ENCODE peak calls at places on chromosomes 2 and 18, in four cellular contexts. One of them, this sample, is unnamed.

GRCh38 chr2:16239296-16239850 is 299.0 kb downstream of the MYCN start:
- DNase-seq in GM23338: no peak
- DNase-seq in sigmoid colon: no peak
- DNase-seq in endothelial cell of umbilical vein: no peak
- DNase-seq in this sample: no peak

GRCh38 chr2:217666338-217666737 is 336.5 kb downstream of the TNS1 start:
- DNase-seq in GM23338: no peak
- DNase-seq in sigmoid colon: no peak
- DNase-seq in endothelial cell of umbilical vein: no peak
- DNase-seq in this sample: no peak

GRCh38 chr2:177545143-177545542 is 152.6 kb downstream of the AGPS start:
- DNase-seq in sigmoid colon: no peak
- DNase-seq in endothelial cell of umbilical vein: no peak
- DNase-seq in GM23338: no peak
- DNase-seq in this sample: no peak

GRCh38 chr2:218645126-218645525 is 14.3 kb downstream of the ZNF142 start:
- DNase-seq in endothelial cell of umbilical vein: peak; percentile 39
- DNase-seq in GM23338: no peak
- DNase-seq in sigmoid colon: no peak
- DNase-seq in this sample: no peak

GRCh38 chr18:21638822-21639221 is 26.7 kb downstream of the SNRPD1 start:
- DNase-seq in GM23338: no peak
- DNase-seq in endothelial cell of umbilical vein: no peak
- DNase-seq in sigmoid colon: no peak
- DNase-seq in this sample: no peak

GRCh38 chr2:59885536-59885935 is 667.9 kb downstream of the BCL11A start:
- DNase-seq in endothelial cell of umbilical vein: no peak
- DNase-seq in GM23338: peak; percentile 47
- DNase-seq in sigmoid colon: no peak
- DNase-seq in this sample: no peak

GRCh38 chr2:3493610-3493997 is 25.7 kb downstream of the ADI1 start:
- DNase-seq in endothelial cell of umbilical vein: peak; percentile 51
- DNase-seq in GM23338: peak; percentile 60
- DNase-seq in sigmoid colon: no peak
- DNase-seq in this sample: no peak

GRCh38 chr2:17979707-17980106 is 101.2 kb downstream of the KCNS3 start:
- DNase-seq in endothelial cell of umbilical vein: no peak
- DNase-seq in GM23338: no peak
- DNase-seq in sigmoid colon: no peak
- DNase-seq in this sample: no peak

GRCh38 chr18:55228191-55228590 is 268.9 kb upstream of the CCDC68 start:
- DNase-seq in GM23338: peak; percentile 47
- DNase-seq in sigmoid colon: no peak
- DNase-seq in endothelial cell of umbilical vein: no peak
- DNase-seq in this sample: no peak

GRCh38 chr2:75491129-75491753 is 69.5 kb downstream of the EVA1A start:
- DNase-seq in sigmoid colon: no peak
- DNase-seq in GM23338: no peak
- DNase-seq in endothelial cell of umbilical vein: no peak
- DNase-seq in this sample: no peak

GRCh38 chr2:26758790-26759321 is 5.2 kb upstream of the SLC35F6 start:
- DNase-seq in endothelial cell of umbilical vein: no peak
- DNase-seq in sigmoid colon: no peak
- DNase-seq in GM23338: no peak
- DNase-seq in this sample: no peak

GRCh38 chr2:121284424-121285076 is 452 bp downstream of the TFCP2L1 start:
- DNase-seq in endothelial cell of umbilical vein: no peak
- DNase-seq in GM23338: peak; percentile 59
- DNase-seq in sigmoid colon: no peak
- DNase-seq in this sample: peak; percentile 81

GRCh38 chr2:122063716-122064115 is 308.3 kb downstream of the TSN start:
- DNase-seq in endothelial cell of umbilical vein: no peak
- DNase-seq in GM23338: no peak
- DNase-seq in sigmoid colon: no peak
- DNase-seq in this sample: no peak

GRCh38 chr2:145007673-145008263 is 487.8 kb upstream of the ZEB2 start:
- DNase-seq in endothelial cell of umbilical vein: peak; percentile 76
- DNase-seq in sigmoid colon: no peak
- DNase-seq in GM23338: no peak
- DNase-seq in this sample: no peak

GRCh38 chr2:3435440-3435839 is 55.9 kb downstream of the TRAPPC12 start:
- DNase-seq in GM23338: no peak
- DNase-seq in sigmoid colon: no peak
- DNase-seq in endothelial cell of umbilical vein: no peak
- DNase-seq in this sample: no peak

GRCh38 chr2:59277656-59278055 is 1036.5 kb upstream of the FANCL start:
- DNase-seq in GM23338: no peak
- DNase-seq in sigmoid colon: no peak
- DNase-seq in endothelial cell of umbilical vein: no peak
- DNase-seq in this sample: no peak

GRCh38 chr18:75375341-75375740 is 52.2 kb downstream of the SMIM21 start:
- DNase-seq in endothelial cell of umbilical vein: no peak
- DNase-seq in sigmoid colon: no peak
- DNase-seq in GM23338: no peak
- DNase-seq in this sample: no peak

GRCh38 chr2:173104156-173104555 is 28.5 kb downstream of the MAP3K20 start:
- DNase-seq in endothelial cell of umbilical vein: no peak
- DNase-seq in GM23338: no peak
- DNase-seq in sigmoid colon: no peak
- DNase-seq in this sample: no peak

GRCh38 chr2:53896864-53897263 is 37.1 kb upstream of the GPR75 start:
- DNase-seq in endothelial cell of umbilical vein: no peak
- DNase-seq in GM23338: no peak
- DNase-seq in sigmoid colon: no peak
- DNase-seq in this sample: no peak

GRCh38 chr2:240739797-240740196 is 48.1 kb downstream of the AQP12A start:
- DNase-seq in sigmoid colon: no peak
- DNase-seq in endothelial cell of umbilical vein: no peak
- DNase-seq in GM23338: no peak
- DNase-seq in this sample: no peak

GRCh38 chr18:11497585-11497984 is 111.8 kb upstream of the SLC35G4 start:
- DNase-seq in GM23338: no peak
- DNase-seq in endothelial cell of umbilical vein: no peak
- DNase-seq in sigmoid colon: no peak
- DNase-seq in this sample: no peak

GRCh38 chr18:48902856-48903601 is 47.7 kb downstream of the SMAD7 start:
- DNase-seq in endothelial cell of umbilical vein: peak; percentile 16
- DNase-seq in GM23338: no peak
- DNase-seq in sigmoid colon: peak; percentile 70
- DNase-seq in this sample: peak; percentile 74

GRCh38 chr2:196113061-196113974 is 44.7 kb upstream of the DNAH7 start:
- DNase-seq in endothelial cell of umbilical vein: no peak
- DNase-seq in GM23338: peak; percentile 41
- DNase-seq in sigmoid colon: no peak
- DNase-seq in this sample: no peak
- TF ChIP-seq POLR2AphosphoS5 in endothelial cell of umbilical vein: no peak
- TF ChIP-seq POLR2AphosphoS5 in GM23338: no peak
- TF ChIP-seq POLR2AphosphoS5 in sigmoid colon: no peak
- TF ChIP-seq POLR2AphosphoS5 in this sample: no peak

GRCh38 chr2:46963961-46964673 is 48.5 kb upstream of the MCFD2 start:
- DNase-seq in GM23338: no peak
- DNase-seq in endothelial cell of umbilical vein: no peak
- DNase-seq in sigmoid colon: no peak
- DNase-seq in this sample: no peak

GRCh38 chr2:46964835-46965560 is 49.4 kb upstream of the MCFD2 start:
- DNase-seq in endothelial cell of umbilical vein: peak; percentile 59
- DNase-seq in sigmoid colon: no peak
- DNase-seq in GM23338: no peak
- DNase-seq in this sample: no peak

GRCh38 chr2:46967990-46968647 is 52.5 kb upstream of the MCFD2 start:
- DNase-seq in GM23338: no peak
- DNase-seq in endothelial cell of umbilical vein: peak; percentile 60
- DNase-seq in sigmoid colon: peak; percentile 90
- DNase-seq in this sample: no peak

GRCh38 chr2:46963210-46963609 is 47.6 kb upstream of the MCFD2 start:
- DNase-seq in sigmoid colon: no peak
- DNase-seq in endothelial cell of umbilical vein: no peak
- DNase-seq in GM23338: no peak
- DNase-seq in this sample: no peak

GRCh38 chr2:46966576-46966975 is 51.0 kb upstream of the MCFD2 start:
- DNase-seq in endothelial cell of umbilical vein: no peak
- DNase-seq in GM23338: no peak
- DNase-seq in sigmoid colon: no peak
- DNase-seq in this sample: no peak
- H3K4me1 ChIP-seq in endothelial cell of umbilical vein: peaks cover 45% of the 10 kb centered on the region
- H3K4me1 ChIP-seq in GM23338: no peaks in the 10 kb centered on the region
- H3K4me1 ChIP-seq in sigmoid colon: peaks cover 27% of the 10 kb centered on the region
- H3K4me1 ChIP-seq in this sample: peaks cover 24% of the 10 kb centered on the region

GRCh38 chr2:150373374-150373773 is 114.1 kb downstream of the RND3 start:
- DNase-seq in endothelial cell of umbilical vein: no peak
- DNase-seq in sigmoid colon: no peak
- DNase-seq in GM23338: no peak
- DNase-seq in this sample: no peak

GRCh38 chr2:150369862-150370261 is 117.6 kb downstream of the RND3 start:
- DNase-seq in sigmoid colon: no peak
- DNase-seq in GM23338: no peak
- DNase-seq in endothelial cell of umbilical vein: no peak
- DNase-seq in this sample: no peak

GRCh38 chr2:150371066-150371812 is 116.2 kb downstream of the RND3 start:
- DNase-seq in endothelial cell of umbilical vein: no peak
- DNase-seq in GM23338: peak; percentile 17
- DNase-seq in sigmoid colon: no peak
- DNase-seq in this sample: no peak

GRCh38 chr2:150374562-150374961 is 112.9 kb downstream of the RND3 start:
- DNase-seq in endothelial cell of umbilical vein: no peak
- DNase-seq in GM23338: no peak
- DNase-seq in sigmoid colon: no peak
- DNase-seq in this sample: no peak

GRCh38 chr2:150370600-150370999 is 116.9 kb downstream of the RND3 start:
- DNase-seq in sigmoid colon: no peak
- DNase-seq in GM23338: no peak
- DNase-seq in endothelial cell of umbilical vein: no peak
- DNase-seq in this sample: no peak
- TF ChIP-seq POLR2AphosphoS5 in sigmoid colon: no peak
- TF ChIP-seq POLR2AphosphoS5 in GM23338: no peak
- TF ChIP-seq POLR2AphosphoS5 in endothelial cell of umbilical vein: no peak
- TF ChIP-seq POLR2AphosphoS5 in this sample: no peak

GRCh38 chr2:38778686-38779082 is 674 bp downstream of the GEMIN6 start:
- DNase-seq in GM23338: no peak
- DNase-seq in sigmoid colon: no peak
- DNase-seq in endothelial cell of umbilical vein: no peak
- DNase-seq in this sample: no peak
- H3K4me1 ChIP-seq in GM23338: peaks cover 4% of the 10 kb centered on the region
- H3K4me1 ChIP-seq in sigmoid colon: peaks cover 8% of the 10 kb centered on the region
- H3K4me1 ChIP-seq in endothelial cell of umbilical vein: peaks cover 9% of the 10 kb centered on the region
- H3K4me1 ChIP-seq in this sample: peaks cover 8% of the 10 kb centered on the region

GRCh38 chr2:10120158-10120937 is 2.2 kb upstream of the RRM2 start:
- DNase-seq in GM23338: peak; percentile 98
- DNase-seq in sigmoid colon: peak; percentile 96
- DNase-seq in endothelial cell of umbilical vein: peak; percentile 80
- DNase-seq in this sample: peak; percentile 98
- TF ChIP-seq POLR2AphosphoS5 in GM23338: peak; percentile 88
- TF ChIP-seq POLR2AphosphoS5 in sigmoid colon: peak; percentile 17
- TF ChIP-seq POLR2AphosphoS5 in endothelial cell of umbilical vein: peak; percentile 69
- TF ChIP-seq POLR2AphosphoS5 in this sample: peak; percentile 80

GRCh38 chr2:237485304-237485703 is 1.7 kb upstream of the MLPH start:
- DNase-seq in sigmoid colon: no peak
- DNase-seq in endothelial cell of umbilical vein: no peak
- DNase-seq in GM23338: no peak
- DNase-seq in this sample: no peak

GRCh38 chr2:237487496-237487895 is 445 bp downstream of the MLPH start:
- DNase-seq in endothelial cell of umbilical vein: no peak
- DNase-seq in GM23338: no peak
- DNase-seq in sigmoid colon: no peak
- DNase-seq in this sample: peak; percentile 63

GRCh38 chr2:237486819-237487448 is at the start of gene MLPH:
- DNase-seq in sigmoid colon: no peak
- DNase-seq in GM23338: peak; percentile 67
- DNase-seq in endothelial cell of umbilical vein: no peak
- DNase-seq in this sample: peak; percentile 68

GRCh38 chr2:237486334-237486818 is 675 bp upstream of the MLPH start:
- DNase-seq in endothelial cell of umbilical vein: no peak
- DNase-seq in sigmoid colon: no peak
- DNase-seq in GM23338: peak; percentile 59
- DNase-seq in this sample: peak; percentile 56

GRCh38 chr2:237485844-237486243 is 1.2 kb upstream of the MLPH start:
- DNase-seq in GM23338: peak; percentile 50
- DNase-seq in sigmoid colon: no peak
- DNase-seq in endothelial cell of umbilical vein: no peak
- DNase-seq in this sample: no peak
- H3K4me1 ChIP-seq in GM23338: peaks cover 31% of the 10 kb centered on the region
- H3K4me1 ChIP-seq in sigmoid colon: peaks cover 15% of the 10 kb centered on the region
- H3K4me1 ChIP-seq in endothelial cell of umbilical vein: no peaks in the 10 kb centered on the region
- H3K4me1 ChIP-seq in this sample: peaks cover 3% of the 10 kb centered on the region

DNA sequence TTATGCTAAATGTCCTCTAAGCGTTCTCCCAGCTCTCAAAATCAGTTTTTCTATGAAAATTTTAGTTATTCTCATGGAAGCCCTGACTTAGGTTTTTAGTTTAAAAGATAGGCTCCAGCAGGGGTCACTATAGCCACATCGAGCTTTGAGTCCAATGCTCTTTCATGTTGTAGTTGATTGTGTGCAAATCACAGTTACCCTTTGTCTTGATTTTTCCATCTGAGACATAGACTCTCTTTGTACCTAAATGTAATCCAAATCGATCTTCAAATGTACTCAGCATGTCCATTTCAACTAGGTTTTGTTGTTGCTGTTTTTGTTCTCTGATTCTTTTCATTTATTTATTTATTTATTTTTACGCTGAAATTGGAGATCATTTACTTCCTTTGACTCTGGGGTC is 26.4 kb upstream of the MSTN start:
- DNase-seq in endothelial cell of umbilical vein: peak; percentile 72
- DNase-seq in GM23338: peak; percentile 83
- DNase-seq in sigmoid colon: no peak
- DNase-seq in this sample: no peak
- TF ChIP-seq POLR2AphosphoS5 in endothelial cell of umbilical vein: no peak
- TF ChIP-seq POLR2AphosphoS5 in GM23338: no peak
- TF ChIP-seq POLR2AphosphoS5 in sigmoid colon: no peak
- TF ChIP-seq POLR2AphosphoS5 in this sample: no peak